ENCODE peak calls at places on chromosomes 12 and 14, in four cellular contexts. B, M, R and U are unnamed samples.

GRCh38 chr12:125685885-125686284 is 620.6 kb downstream of the AACS start:
- DNase-seq in M (no peak), R (no peak), B (no peak), U (no peak)

GRCh38 chr12:67742461-67742860 is 93.9 kb downstream of the DYRK2 start:
- DNase-seq in R (no peak), B (no peak), M (no peak), U (no peak)

GRCh38 chr14:98766818-98767217 is 505.2 kb downstream of the BCL11B start:
- DNase-seq in M (no peak), R (no peak), B (no peak), U (no peak)

GRCh38 chr14:90193925-90194324 is 62.4 kb upstream of the PSMC1 start:
- DNase-seq in B (no peak), R (no peak), M (no peak), U (peak)

GRCh38 chr12:53928054-53928879 is 10.4 kb upstream of the HOXC13 start:
- DNase-seq in B (no peak), R (no peak), M (no peak), U (no peak)

GRCh38 chr14:80977103-80977728 is 21.8 kb downstream of the TSHR start:
- DNase-seq in B (no peak), R (no peak), M (no peak), U (peak)

GRCh38 chr12:123983822-123984485 is 10.9 kb downstream of the ZNF664 start:
- DNase-seq in B (peak), M (peak), R (peak), U (peak)

GRCh38 chr12:130127527-130127908 is 34.7 kb upstream of the FZD10 start:
- DNase-seq in B (peak), M (no peak), R (no peak), U (no peak)

GRCh38 chr12:109797905-109798669 is 35.1 kb downstream of the TRPV4 start:
- DNase-seq in R (no peak), B (no peak), M (no peak), U (no peak)

GRCh38 chr14:105411017-105411941 is 8.3 kb upstream of the MTA1 start:
- DNase-seq in M (peak), B (peak), R (peak), U (no peak)

GRCh38 chr12:6949063-6949594 is 2.0 kb upstream of the PTPN6 start:
- DNase-seq in M (no peak), R (no peak), B (no peak), U (peak)

GRCh38 chr14:87966816-87967215 is 26.2 kb downstream of the GALC start:
- DNase-seq in M (no peak), R (no peak), B (no peak), U (no peak)

GRCh38 chr12:50203691-50204090 is 36.5 kb upstream of the CERS5 start:
- DNase-seq in B (no peak), R (no peak), M (no peak), U (no peak)

GRCh38 chr12:2297658-2298057 is 244.9 kb downstream of the CACNA1C start:
- DNase-seq in M (no peak), R (no peak), B (no peak), U (no peak)

GRCh38 chr12:53182836-53183235 is 2.1 kb upstream of the CSAD start:
- DNase-seq in B (no peak), M (no peak), R (no peak), U (no peak)

GRCh38 chr12:65082411-65082810 is 38.7 kb downstream of the WIF1 start:
- DNase-seq in R (peak), B (no peak), M (no peak), U (no peak)

GRCh38 chr12:10190558-10191388 is 11.9 kb downstream of the TMEM52B start:
- DNase-seq in M (peak), R (peak), B (peak), U (peak)

GRCh38 chr12:26830783-26831601 is 2.0 kb downstream of the ITPR2 start:
- DNase-seq in R (no peak), B (peak), M (no peak), U (no peak)

GRCh38 chr12:43982544-43982943 is 146.7 kb downstream of the TMEM117 start:
- DNase-seq in B (no peak), R (no peak), M (no peak), U (no peak)

GRCh38 chr14:79584679-79585078 is 626.6 kb downstream of the DIO2 start:
- DNase-seq in R (no peak), M (no peak), B (peak), U (no peak)